ENCODE peak calls at places on chromosomes 4 and X, in ten cellular contexts. X, R, A, E, P, N, H, Z, O and I are unnamed samples.

GRCh38 chr4:86302242-86302641 is 57.6 kb downstream of the MAPK10 start:
- DNase-seq in X (peak; percentile 11), R (no peak), A (no peak), E (no peak), P (peak; percentile 16), N (no peak), H (peak; percentile 20), Z (no peak), O (no peak), I (no peak)

GRCh38 chrX:70292788-70293187 is 2.9 kb downstream of the KIF4A start:
- DNase-seq in X (no peak), R (no peak), A (no peak), E (no peak), P (no peak), N (no peak), H (no peak), Z (no peak), O (no peak), I (no peak)

GRCh38 chr4:185093573-185093972 is 49.5 kb upstream of the SLC25A4 start:
- DNase-seq in X (no peak), R (no peak), A (no peak), E (no peak), P (no peak), N (no peak), H (no peak), Z (no peak), O (no peak), I (no peak)

GRCh38 chr4:62816566-62816965 is 1592.7 kb downstream of the TECRL start:
- DNase-seq in X (no peak), R (no peak), A (no peak), E (no peak), P (no peak), N (no peak), H (no peak), Z (peak; percentile 61), O (no peak), I (no peak)

GRCh38 chrX:106039920-106040319 is 1.4 kb upstream of the SERPINA7 start:
- DNase-seq in X (no peak), R (no peak), A (no peak), E (peak; percentile 14), P (no peak), N (no peak), H (peak; percentile 24), Z (no peak), O (peak; percentile 47), I (no peak)

GRCh38 chrX:148049441-148049840 is 68.3 kb downstream of the FMR1NB start:
- DNase-seq in X (no peak), R (peak; percentile 50), A (no peak), E (peak; percentile 42), P (no peak), N (no peak), H (no peak), Z (no peak), O (peak; percentile 90), I (no peak)

GRCh38 chrX:39891781-39892180 is 206.0 kb downstream of the BCOR start:
- DNase-seq in X (no peak), R (no peak), A (no peak), E (no peak), P (no peak), N (peak; percentile 59), H (no peak), Z (no peak), O (peak; percentile 42), I (no peak)

GRCh38 chr4:127844605-127845116 is 36.0 kb upstream of the PLK4 start:
- DNase-seq in X (no peak), R (no peak), A (no peak), E (no peak), P (no peak), N (no peak), H (no peak), Z (no peak), O (no peak), I (peak; percentile 36)

GRCh38 chr4:104907991-104908390 is 238.7 kb upstream of the TET2 start:
- DNase-seq in X (no peak), R (no peak), A (no peak), E (no peak), P (no peak), N (no peak), H (no peak), Z (no peak), O (no peak), I (no peak)

GRCh38 chr4:118353452-118353851 is 649 bp upstream of the PRSS12 start:
- DNase-seq in X (no peak), R (no peak), A (no peak), E (no peak), P (no peak), N (no peak), H (no peak), Z (no peak), O (no peak), I (no peak)

GRCh38 chr4:168784786-168785461 is 225.1 kb downstream of the CBR4 start:
- DNase-seq in X (no peak), R (no peak), A (no peak), E (no peak), P (no peak), N (no peak), H (no peak), Z (no peak), O (no peak), I (no peak)

GRCh38 chr4:47913858-47914218 is 545 bp downstream of the NFXL1 start:
- DNase-seq in X (no peak), R (no peak), A (no peak), E (peak; percentile 38), P (peak; percentile 50), N (no peak), H (peak; percentile 54), Z (peak; percentile 89), O (peak; percentile 70), I (peak; percentile 77)

GRCh38 chrX:154779261-154779660 is 16.6 kb downstream of the DKC1 start:
- DNase-seq in X (no peak), R (no peak), A (no peak), E (no peak), P (no peak), N (no peak), H (no peak), Z (no peak), O (no peak), I (no peak)

GRCh38 chr4:145805490-145805889 is 125.5 kb downstream of the C4orf51 start:
- DNase-seq in X (no peak), R (no peak), A (no peak), E (peak; percentile 25), P (no peak), N (no peak), H (no peak), Z (no peak), O (no peak), I (no peak)

GRCh38 chrX:12210196-12210815 is 72.0 kb downstream of the FRMPD4 start:
- DNase-seq in X (no peak), R (no peak), A (no peak), E (no peak), P (peak; percentile 12), N (peak; percentile 20), H (no peak), Z (no peak), O (no peak), I (no peak)

GRCh38 chr4:4284827-4285618 is 4.9 kb downstream of the LYAR start:
- DNase-seq in X (no peak), R (no peak), A (no peak), E (peak; percentile 9), P (peak; percentile 73), N (no peak), H (no peak), Z (no peak), O (no peak), I (no peak)

GRCh38 chr4:82948647-82949204 is 48.2 kb downstream of the THAP9 start:
- DNase-seq in X (no peak), R (no peak), A (no peak), E (no peak), P (no peak), N (no peak), H (no peak), Z (no peak), O (peak; percentile 34), I (no peak)

GRCh38 chrX:119181491-119181890 is 53.9 kb upstream of the KIAA1210 start:
- DNase-seq in X (no peak), R (no peak), A (no peak), E (no peak), P (peak; percentile 32), N (no peak), H (no peak), Z (no peak), O (no peak), I (no peak)

GRCh38 chrX:45344597-45344996 is 143.9 kb upstream of the DIPK2B start:
- DNase-seq in X (no peak), R (no peak), A (no peak), E (no peak), P (no peak), N (no peak), H (no peak), Z (no peak), O (no peak), I (no peak)

DNA sequence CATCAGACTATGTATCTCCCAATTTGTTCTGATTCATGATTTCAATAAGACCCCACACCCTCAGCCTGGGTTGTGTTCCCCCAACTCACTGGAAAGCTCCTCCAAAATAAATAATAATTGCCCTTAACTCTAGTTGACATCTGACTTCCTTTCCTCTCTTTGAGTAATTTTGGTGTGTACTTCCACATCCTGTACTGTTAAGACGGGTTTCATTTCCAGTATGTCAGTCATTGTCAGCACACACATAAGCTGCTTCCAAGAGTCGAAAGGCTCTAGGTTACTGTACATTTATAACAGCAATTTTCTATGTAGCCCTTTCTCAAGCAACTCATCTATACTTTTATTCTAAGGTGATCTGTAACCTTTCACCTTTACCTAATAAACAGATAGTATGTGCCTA is 52.1 kb upstream of the C1QTNF7 start:
- DNase-seq in X (no peak), R (no peak), A (no peak), E (no peak), P (no peak), N (no peak), H (no peak), Z (no peak), O (no peak), I (no peak)
- H3K27ac ChIP-seq in X (no peak overlapping the region), R (no peak overlapping the region), A (no peak overlapping the region), E (no peak overlapping the region), P (peak overlapping the region; percentile 21), N (peak overlapping the region; percentile 55), H (no peak overlapping the region), Z (peak overlapping the region; percentile 68), O (no peak overlapping the region), I (peak overlapping the region; percentile 55)

GRCh38 chrX:115021121-115021520 is 3.7 kb upstream of the IL13RA2 start:
- DNase-seq in X (no peak), R (no peak), A (no peak), E (no peak), P (no peak), N (no peak), H (no peak), Z (no peak), O (no peak), I (no peak)
- H3K27ac ChIP-seq in X (no peak overlapping the region), R (no peak overlapping the region), A (no peak overlapping the region), E (no peak overlapping the region), P (no peak overlapping the region), N (peak overlapping the region; percentile 94), H (no peak overlapping the region), Z (no peak overlapping the region), O (no peak overlapping the region), I (no peak overlapping the region)

GRCh38 chr4:74950200-74950599 is 17.3 kb downstream of the PARM1 start:
- DNase-seq in X (no peak), R (no peak), A (no peak), E (no peak), P (no peak), N (no peak), H (no peak), Z (no peak), O (no peak), I (no peak)
- H3K27ac ChIP-seq in X (no peak overlapping the region), R (no peak overlapping the region), A (no peak overlapping the region), E (no peak overlapping the region), P (no peak overlapping the region), N (no peak overlapping the region), H (no peak overlapping the region), Z (no peak overlapping the region), O (no peak overlapping the region), I (no peak overlapping the region)

GRCh38 chr4:1578968-1579833 is 104.9 kb downstream of the FAM53A start:
- DNase-seq in X (no peak), R (no peak), A (peak; percentile 33), E (peak; percentile 39), P (peak; percentile 80), N (peak; percentile 18), H (peak; percentile 52), Z (peak; percentile 93), O (peak; percentile 54), I (peak; percentile 93)
- H3K27ac ChIP-seq in X (no peak overlapping the region), R (no peak overlapping the region), A (peak overlapping the region; percentile 77), E (no peak overlapping the region), P (peak overlapping the region; percentile 83), N (peak overlapping the region; percentile 61), H (peak overlapping the region; percentile 40), Z (peak overlapping the region; percentile 85), O (no peak overlapping the region), I (peak overlapping the region; percentile 87)